ENCODE peak calls at places on chromosomes 6 and 20, in four cellular contexts. H is AG04450, M is heart right ventricle, F is HCT116. Y is an unnamed sample.

GRCh38 chr6:76043690-76044089 is 28.8 kb downstream of the IMPG1 start:
- DNase-seq in F (no peak), M (no peak), H (no peak), Y (peak; percentile 42)

GRCh38 chr6:36113049-36113448 is 17.3 kb upstream of the MAPK13 start:
- DNase-seq in F (no peak), M (no peak), H (no peak), Y (no peak)

GRCh38 chr6:122495612-122496011 is 24.0 kb upstream of the SERINC1 start:
- DNase-seq in M (no peak), F (no peak), H (no peak), Y (no peak)

GRCh38 chr6:6861346-6861745 is 246.4 kb upstream of the RREB1 start:
- DNase-seq in M (no peak), F (no peak), H (no peak), Y (no peak)

GRCh38 chr6:66699385-66699784 is 992.4 kb upstream of the EYS start:
- DNase-seq in M (no peak), H (no peak), F (no peak), Y (no peak)

GRCh38 chr20:38167851-38168760 is 3.0 kb upstream of the TGM2 start:
- DNase-seq in M (peak; percentile 73), H (peak; percentile 70), F (no peak), Y (peak; percentile 80)

GRCh38 chr20:18504479-18505060 is 3.2 kb upstream of the SEC23B start:
- DNase-seq in F (no peak), H (no peak), M (peak; percentile 45), Y (no peak)

GRCh38 chr20:58634818-58635665 is 16.0 kb upstream of the STX16 start:
- DNase-seq in M (no peak), H (no peak), F (no peak), Y (no peak)

GRCh38 chr6:150395388-150396009 is 26.7 kb downstream of the IYD start:
- DNase-seq in M (no peak), F (peak; percentile 49), H (peak; percentile 6), Y (peak; percentile 78)

GRCh38 chr6:32830017-32830416 is 8.5 kb downstream of the TAP2 start:
- DNase-seq in H (no peak), F (no peak), M (no peak), Y (no peak)

GRCh38 chr6:54879188-54879985 is 32.8 kb downstream of the FAM83B start:
- DNase-seq in M (no peak), F (no peak), H (no peak), Y (peak; percentile 81)

GRCh38 chr6:6688283-6688682 is 99.8 kb downstream of the LY86 start:
- DNase-seq in H (no peak), F (no peak), M (no peak), Y (no peak)

GRCh38 chr6:41424370-41425058 is 89.1 kb downstream of the NCR2 start:
- DNase-seq in M (peak; percentile 58), F (peak; percentile 66), H (peak; percentile 55), Y (peak; percentile 71)

GRCh38 chr20:37202267-37202943 is 23.1 kb upstream of the MROH8 start:
- DNase-seq in F (peak; percentile 35), M (no peak), H (peak; percentile 90), Y (peak; percentile 87)

GRCh38 chr6:152246554-152247337 is 390.4 kb downstream of the SYNE1 start:
- DNase-seq in M (no peak), F (no peak), H (no peak), Y (no peak)
- H3K4me3 ChIP-seq in M (no peak overlapping the region), F (no peak overlapping the region), H (no peak overlapping the region), Y (no peak overlapping the region)

GRCh38 chr6:158026054-158026900 is 44.6 kb downstream of the SYNJ2 start:
- DNase-seq in H (peak; percentile 92), F (no peak), M (peak; percentile 81), Y (peak; percentile 92)

GRCh38 chr6:158027590-158028285 is 46.1 kb downstream of the SYNJ2 start:
- DNase-seq in H (no peak), M (no peak), F (no peak), Y (no peak)

GRCh38 chr6:158028876-158029275 is 47.2 kb downstream of the SYNJ2 start:
- DNase-seq in F (no peak), H (no peak), M (no peak), Y (no peak)

GRCh38 chr6:158028421-158028820 is 46.8 kb downstream of the SYNJ2 start:
- DNase-seq in M (no peak), F (no peak), H (no peak), Y (no peak)

GRCh38 chr6:158026901-158027589 is 45.4 kb downstream of the SYNJ2 start:
- DNase-seq in M (no peak), H (no peak), F (no peak), Y (no peak)
- TF ChIP-seq CTCF in M (no peak), H (no peak), F (no peak), Y (no peak)

GRCh38 chr20:41002842-41003142 is 25.8 kb upstream of the TOP1 start:
- DNase-seq in H (no peak), F (no peak), M (no peak), Y (peak; percentile 22)
- H3K4me3 ChIP-seq in H (peak overlapping the region; percentile 38), F (peak overlapping the region; percentile 25), M (no peak overlapping the region), Y (no peak overlapping the region)

GRCh38 chr6:168956884-168957730 is 296.5 kb downstream of the THBS2 start:
- DNase-seq in M (peak; percentile 59), H (peak; percentile 47), F (peak; percentile 54), Y (peak; percentile 77)
- TF ChIP-seq CTCF in M (peak; percentile 83), H (peak; percentile 91), F (peak; percentile 82), Y (peak; percentile 90)

GRCh38 chr20:54086444-54087134 is 16.2 kb upstream of the BCAS1 start:
- DNase-seq in M (no peak), F (no peak), H (peak; percentile 4), Y (peak; percentile 47)
- H3K4me3 ChIP-seq in M (peak overlapping the region; percentile 5), F (no peak overlapping the region), H (no peak overlapping the region), Y (no peak overlapping the region)